ENCODE peak calls at places on chromosome 1, in five cellular contexts. One of them, this sample, is unnamed. For H3K4me1, the result is how much of the 10 kb centered on the place peaks cover.

GRCh38 chr1:87410771-87411170 is 82.1 kb downstream of the LMO4 start:
- DNase-seq in heart left ventricle: no peak
- DNase-seq in spleen: no peak
- DNase-seq in GM23248: peak
- DNase-seq in CD8-positive, alpha-beta T cell: no peak
- DNase-seq in this sample: no peak

GRCh38 chr1:29471487-29472313 is 235.4 kb downstream of the PTPRU start:
- DNase-seq in heart left ventricle: no peak
- DNase-seq in spleen: peak
- DNase-seq in GM23248: no peak
- DNase-seq in CD8-positive, alpha-beta T cell: no peak
- DNase-seq in this sample: no peak

GRCh38 chr1:160629286-160630210 is 17.3 kb downstream of the SLAMF1 start:
- DNase-seq in heart left ventricle: peak
- DNase-seq in spleen: peak
- DNase-seq in GM23248: no peak
- DNase-seq in CD8-positive, alpha-beta T cell: peak
- DNase-seq in this sample: no peak

GRCh38 chr1:246404078-246404477 is 103.0 kb downstream of the SMYD3 start:
- DNase-seq in heart left ventricle: no peak
- DNase-seq in spleen: no peak
- DNase-seq in GM23248: peak
- DNase-seq in CD8-positive, alpha-beta T cell: no peak
- DNase-seq in this sample: no peak

GRCh38 chr1:235831148-235831547 is 35.6 kb downstream of the LYST start:
- DNase-seq in heart left ventricle: peak
- DNase-seq in spleen: no peak
- DNase-seq in GM23248: peak
- DNase-seq in CD8-positive, alpha-beta T cell: no peak
- DNase-seq in this sample: no peak

GRCh38 chr1:30763654-30764248 is 6.2 kb upstream of the LAPTM5 start:
- DNase-seq in heart left ventricle: no peak
- DNase-seq in spleen: no peak
- DNase-seq in GM23248: peak
- DNase-seq in CD8-positive, alpha-beta T cell: no peak
- DNase-seq in this sample: no peak

GRCh38 chr1:226893936-226894335 is 23.5 kb downstream of the PSEN2 start:
- DNase-seq in heart left ventricle: no peak
- DNase-seq in spleen: no peak
- DNase-seq in GM23248: no peak
- DNase-seq in CD8-positive, alpha-beta T cell: no peak
- DNase-seq in this sample: no peak

GRCh38 chr1:14740016-14740415 is 141.5 kb downstream of the KAZN start:
- DNase-seq in heart left ventricle: no peak
- DNase-seq in spleen: no peak
- DNase-seq in GM23248: no peak
- DNase-seq in CD8-positive, alpha-beta T cell: no peak
- DNase-seq in this sample: no peak

GRCh38 chr1:210625715-210626114 is 297.0 kb downstream of the HHAT start:
- DNase-seq in heart left ventricle: no peak
- DNase-seq in spleen: no peak
- DNase-seq in GM23248: no peak
- DNase-seq in CD8-positive, alpha-beta T cell: no peak
- DNase-seq in this sample: no peak

GRCh38 chr1:234769284-234769998 is 159.5 kb upstream of the IRF2BP2 start:
- DNase-seq in heart left ventricle: no peak
- DNase-seq in spleen: no peak
- DNase-seq in GM23248: no peak
- DNase-seq in CD8-positive, alpha-beta T cell: no peak
- DNase-seq in this sample: no peak

GRCh38 chr1:234772345-234773147 is 162.6 kb upstream of the IRF2BP2 start:
- DNase-seq in heart left ventricle: peak
- DNase-seq in spleen: peak
- DNase-seq in GM23248: peak
- DNase-seq in CD8-positive, alpha-beta T cell: peak
- DNase-seq in this sample: peak

GRCh38 chr1:234770031-234770795 is 160.2 kb upstream of the IRF2BP2 start:
- DNase-seq in heart left ventricle: no peak
- DNase-seq in spleen: no peak
- DNase-seq in GM23248: no peak
- DNase-seq in CD8-positive, alpha-beta T cell: no peak
- DNase-seq in this sample: no peak

GRCh38 chr1:234771642-234772344 is 161.8 kb upstream of the IRF2BP2 start:
- DNase-seq in heart left ventricle: no peak
- DNase-seq in spleen: no peak
- DNase-seq in GM23248: no peak
- DNase-seq in CD8-positive, alpha-beta T cell: no peak
- DNase-seq in this sample: no peak

DNA sequence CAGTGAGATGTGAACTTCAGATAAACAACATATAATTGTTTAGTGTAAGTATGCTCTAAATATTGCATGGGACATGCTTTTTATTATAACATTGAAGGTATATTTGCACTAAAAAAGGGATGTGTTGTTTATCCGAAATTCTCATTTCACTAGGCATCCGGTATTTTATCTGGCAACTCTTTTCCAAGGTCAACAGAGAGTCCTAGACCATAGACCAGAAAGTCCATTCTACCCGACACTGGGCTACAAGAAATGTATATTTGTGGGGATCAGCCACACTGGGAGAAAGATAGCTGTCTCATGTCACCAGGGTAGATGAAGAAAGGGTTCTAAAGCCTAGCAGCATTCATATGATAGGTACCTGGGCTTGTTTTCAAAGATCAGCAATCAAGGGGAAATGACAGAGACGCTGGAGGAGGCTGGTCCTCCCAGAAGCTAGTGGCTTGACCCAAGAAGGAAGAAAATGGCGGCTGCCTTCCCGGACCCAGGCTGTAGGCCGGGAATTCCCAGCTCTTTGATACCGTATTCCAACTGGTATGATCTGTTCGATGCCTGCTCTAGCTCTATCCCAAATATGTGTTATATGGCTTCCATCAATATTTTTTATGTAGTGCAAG is 161.1 kb upstream of the IRF2BP2 start:
- DNase-seq in heart left ventricle: no peak
- DNase-seq in spleen: no peak
- DNase-seq in GM23248: no peak
- DNase-seq in CD8-positive, alpha-beta T cell: no peak
- DNase-seq in this sample: no peak
- H3K4me1 ChIP-seq in heart left ventricle: under half
- H3K4me1 ChIP-seq in spleen: half or more
- H3K4me1 ChIP-seq in GM23248: under half
- H3K4me1 ChIP-seq in CD8-positive, alpha-beta T cell: half or more
- H3K4me1 ChIP-seq in this sample: under half

GRCh38 chr1:93190432-93190831 is 9.9 kb downstream of the CCDC18 start:
- DNase-seq in heart left ventricle: no peak
- DNase-seq in spleen: no peak
- DNase-seq in GM23248: no peak
- DNase-seq in CD8-positive, alpha-beta T cell: no peak
- DNase-seq in this sample: no peak

GRCh38 chr1:93180723-93181613 is at the start of gene CCDC18:
- DNase-seq in heart left ventricle: no peak
- DNase-seq in spleen: no peak
- DNase-seq in GM23248: peak
- DNase-seq in CD8-positive, alpha-beta T cell: no peak
- DNase-seq in this sample: no peak

DNA sequence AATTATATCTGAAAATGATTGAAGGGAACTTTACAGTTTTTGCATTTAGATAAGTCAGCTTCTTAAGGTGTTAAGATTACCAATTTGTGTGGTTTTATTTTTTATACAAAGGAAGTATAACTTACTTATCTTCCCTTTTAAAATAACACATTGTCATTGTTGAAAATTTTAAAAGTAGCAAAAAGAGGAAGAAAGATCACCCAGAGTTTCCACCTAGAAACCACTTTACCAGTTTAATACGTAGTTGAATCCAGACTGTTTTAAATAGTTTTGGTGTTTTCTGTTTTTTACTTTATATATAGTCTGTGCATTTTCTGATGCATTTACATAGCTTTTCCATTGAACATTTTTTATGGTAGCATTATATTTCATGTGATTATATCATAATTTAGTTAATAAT is 6.1 kb downstream of the CCDC18 start:
- DNase-seq in heart left ventricle: no peak
- DNase-seq in spleen: no peak
- DNase-seq in GM23248: no peak
- DNase-seq in CD8-positive, alpha-beta T cell: no peak
- DNase-seq in this sample: no peak
- H3K4me1 ChIP-seq in heart left ventricle: under half
- H3K4me1 ChIP-seq in spleen: under half
- H3K4me1 ChIP-seq in GM23248: under half
- H3K4me1 ChIP-seq in CD8-positive, alpha-beta T cell: under half
- H3K4me1 ChIP-seq in this sample: under half

GRCh38 chr1:27627051-27627450 is 7.9 kb downstream of the FGR start:
- DNase-seq in heart left ventricle: no peak
- DNase-seq in spleen: no peak
- DNase-seq in GM23248: no peak
- DNase-seq in CD8-positive, alpha-beta T cell: no peak
- DNase-seq in this sample: no peak
- H3K4me1 ChIP-seq in heart left ventricle: under half
- H3K4me1 ChIP-seq in spleen: half or more
- H3K4me1 ChIP-seq in GM23248: under half
- H3K4me1 ChIP-seq in CD8-positive, alpha-beta T cell: half or more
- H3K4me1 ChIP-seq in this sample: half or more

GRCh38 chr1:40723196-40723955 is 31.9 kb downstream of the NFYC start:
- DNase-seq in heart left ventricle: no peak
- DNase-seq in spleen: no peak
- DNase-seq in GM23248: no peak
- DNase-seq in CD8-positive, alpha-beta T cell: no peak
- DNase-seq in this sample: no peak
- H3K4me1 ChIP-seq in heart left ventricle: half or more
- H3K4me1 ChIP-seq in spleen: under half
- H3K4me1 ChIP-seq in GM23248: under half
- H3K4me1 ChIP-seq in CD8-positive, alpha-beta T cell: under half
- H3K4me1 ChIP-seq in this sample: under half

GRCh38 chr1:94165843-94166242 is 44.9 kb upstream of the ABCA4 start:
- DNase-seq in heart left ventricle: no peak
- DNase-seq in spleen: no peak
- DNase-seq in GM23248: no peak
- DNase-seq in CD8-positive, alpha-beta T cell: no peak
- DNase-seq in this sample: no peak
- H3K4me1 ChIP-seq in heart left ventricle: under half
- H3K4me1 ChIP-seq in spleen: under half
- H3K4me1 ChIP-seq in GM23248: under half
- H3K4me1 ChIP-seq in CD8-positive, alpha-beta T cell: under half
- H3K4me1 ChIP-seq in this sample: under half

This sample was measured in upper lobe of right lung.